ENCODE peak calls at places on chromosomes 13 and 19, in six cellular contexts. M is K562, L is glutamatergic neuron, Q is amygdala, H is aorta, Y is nephron progenitor cell. S is an unnamed sample.

GRCh38 chr13:27442071-27442647 is 8.2 kb downstream of the MTIF3 start:
- DNase-seq in L (no peak), H (no peak), Q (no peak), Y (no peak), M (no peak), S (peak)

GRCh38 chr19:34900245-34900644 is 26.5 kb upstream of the ZNF30 start:
- DNase-seq in M (no peak), L (no peak), H (no peak), Y (no peak), Q (no peak), S (no peak)

GRCh38 chr13:91586609-91587008 is 188.2 kb downstream of the GPC5 start:
- DNase-seq in Q (no peak), H (no peak), M (no peak), L (no peak), Y (no peak), S (no peak)

GRCh38 chr13:29507356-29507755 is 88.1 kb downstream of the SLC7A1 start:
- DNase-seq in H (no peak), Q (no peak), L (no peak), M (no peak), Y (no peak), S (no peak)

GRCh38 chr19:58003153-58003828 is 671 bp upstream of the ZNF606 start:
- DNase-seq in Y (no peak), Q (no peak), H (no peak), M (no peak), L (no peak), S (no peak)

GRCh38 chr13:33536639-33537425 is 251.3 kb upstream of the STARD13 start:
- DNase-seq in L (no peak), M (no peak), Y (no peak), Q (no peak), H (no peak), S (no peak)

GRCh38 chr13:23552171-23552570 is 18.0 kb upstream of the TNFRSF19 start:
- DNase-seq in M (no peak), L (no peak), Q (no peak), Y (no peak), H (no peak), S (no peak)

GRCh38 chr19:46521241-46521640 is 25.6 kb upstream of the PNMA8B start:
- DNase-seq in H (no peak), L (no peak), Q (no peak), Y (no peak), M (no peak), S (no peak)

GRCh38 chr19:37513397-37513796 is 6.7 kb downstream of the ZNF793 start:
- DNase-seq in L (no peak), Q (no peak), M (no peak), Y (no peak), H (no peak), S (no peak)

GRCh38 chr13:113599396-113599795 is 14.8 kb downstream of the TFDP1 start:
- DNase-seq in H (peak), L (no peak), Y (no peak), Q (no peak), M (no peak), S (no peak)

GRCh38 chr13:111202745-111203144 is 87.6 kb downstream of the ARHGEF7 start:
- DNase-seq in Y (no peak), H (no peak), L (no peak), Q (no peak), M (peak), S (no peak)

GRCh38 chr19:1274852-1275259 is 474 bp upstream of the FAM174C start:
- DNase-seq in L (no peak), Q (no peak), Y (no peak), H (no peak), M (no peak), S (peak)

GRCh38 chr13:110503037-110503901 is 58.3 kb downstream of the RAB20 start:
- DNase-seq in M (peak), Y (no peak), L (no peak), Q (no peak), H (no peak), S (no peak)

GRCh38 chr13:73849292-73849691 is 284.9 kb downstream of the KLF12 start:
- DNase-seq in Q (no peak), H (no peak), L (no peak), M (no peak), Y (no peak), S (peak)

GRCh38 chr19:51503891-51504290 is 2.3 kb upstream of the SIGLEC12 start:
- DNase-seq in Y (no peak), M (no peak), H (no peak), L (no peak), Q (no peak), S (no peak)

GRCh38 chr13:63408227-63409202 is 1992.9 kb upstream of the PCDH20 start:
- DNase-seq in L (no peak), H (no peak), Y (no peak), Q (no peak), M (no peak), S (no peak)

GRCh38 chr13:106088094-106088493 is 447.4 kb downstream of the EFNB2 start:
- DNase-seq in Q (no peak), M (no peak), L (no peak), Y (no peak), H (no peak), S (no peak)

GRCh38 chr13:42272115-42272756 is at the start of gene AKAP11:
- DNase-seq in L (peak), Q (peak), H (peak), M (no peak), Y (peak), S (peak)

GRCh38 chr13:96898855-96899254 is 95.4 kb downstream of the OXGR1 start:
- DNase-seq in Q (peak), M (no peak), Y (no peak), L (peak), H (no peak), S (no peak)

GRCh38 chr19:3670258-3670795 is 29.9 kb downstream of the PIP5K1C start:
- DNase-seq in L (no peak), Y (no peak), M (peak), Q (no peak), H (peak), S (no peak)

GRCh38 chr19:38774181-38774950 is 1.0 kb upstream of the LGALS7 start:
- DNase-seq in M (no peak), L (no peak), Q (no peak), H (no peak), Y (no peak), S (no peak)

GRCh38 chr13:36188446-36188845 is 25.9 kb downstream of the SOHLH2 start:
- DNase-seq in H (no peak), Q (no peak), M (no peak), Y (no peak), L (no peak), S (no peak)

GRCh38 chr19:42280761-42281174 is 11.7 kb downstream of the CIC start:
- DNase-seq in M (no peak), H (peak), L (no peak), Q (peak), Y (no peak), S (no peak)

GRCh38 chr13:84430441-84430840 is 548.2 kb upstream of the SLITRK1 start:
- DNase-seq in Y (no peak), L (no peak), M (no peak), H (no peak), Q (no peak), S (no peak)

GRCh38 chr13:112785419-112785856 is 95.6 kb downstream of the ATP11A start:
- DNase-seq in M (no peak), H (no peak), Y (no peak), L (no peak), Q (no peak), S (no peak)

GRCh38 chr13:111322001-111322915 is 1.8 kb downstream of the TEX29 start:
- DNase-seq in Y (no peak), L (no peak), Q (no peak), H (peak), M (no peak), S (no peak)

GRCh38 chr19:45468803-45469131 is 971 bp downstream of the FOSB start:
- DNase-seq in H (no peak), Q (no peak), Y (no peak), M (no peak), L (no peak), S (peak)

GRCh38 chr19:14450876-14451275 is 17.8 kb downstream of the PKN1 start:
- DNase-seq in L (no peak), M (no peak), Y (no peak), Q (no peak), H (no peak), S (no peak)

GRCh38 chr13:24650157-24650556 is 30.1 kb upstream of the ATP12A start:
- DNase-seq in Y (no peak), L (no peak), Q (no peak), M (no peak), H (no peak), S (no peak)

GRCh38 chr13:29743229-29743786 is 107.1 kb downstream of the UBL3 start:
- DNase-seq in Y (peak), M (no peak), L (no peak), H (no peak), Q (no peak), S (no peak)

GRCh38 chr13:80477641-80478443 is 136.9 kb upstream of the SPRY2 start:
- DNase-seq in Q (no peak), H (no peak), M (no peak), L (no peak), Y (no peak), S (no peak)

GRCh38 chr13:114115796-114116195 is 16.6 kb downstream of the RASA3 start:
- DNase-seq in Q (no peak), H (no peak), L (no peak), M (no peak), Y (no peak), S (no peak)

GRCh38 chr13:31793246-31793645 is 53.9 kb downstream of the RXFP2 start:
- DNase-seq in L (no peak), M (no peak), Y (no peak), Q (no peak), H (no peak), S (peak)

GRCh38 chr19:17855333-17856152 is 4.2 kb upstream of the RPL18A start:
- DNase-seq in M (peak), Y (peak), Q (peak), H (peak), L (peak), S (peak)

GRCh38 chr19:1257475-1258160 is 9.2 kb downstream of the MIDN start:
- DNase-seq in Q (no peak), Y (no peak), L (no peak), H (no peak), M (no peak), S (no peak)

GRCh38 chr13:52405369-52405766 is 604 bp downstream of the THSD1 start:
- DNase-seq in L (no peak), M (no peak), Q (no peak), Y (no peak), H (no peak), S (no peak)

GRCh38 chr13:112760931-112761330 is 71.1 kb downstream of the ATP11A start:
- DNase-seq in Q (no peak), Y (no peak), L (no peak), M (no peak), H (no peak), S (no peak)

GRCh38 chr13:99686157-99686572 is 184.9 kb downstream of the TM9SF2 start:
- DNase-seq in Y (no peak), H (no peak), M (peak), L (no peak), Q (no peak), S (no peak)

GRCh38 chr19:7751157-7751783 is 3.9 kb upstream of the CD209 start:
- DNase-seq in Q (no peak), L (no peak), Y (no peak), H (no peak), M (no peak), S (no peak)

S was measured in LoVo.